ENCODE peak calls at places on chromosome 6, in nine cellular contexts. F is A549, C is hepatocyte, Z is fibroblast of lung, P is right lobe of liver, X is GM12864, B is tibial artery, U is HFF-Myc, W is astrocyte of the spinal cord. O is an unnamed sample.

GRCh38 chr6:139925894-139926641 is 551.6 kb upstream of the CITED2 start:
- DNase-seq in F (no peak), C (peak; percentile 68), Z (peak; percentile 94), P (no peak), X (no peak), B (peak; percentile 64), U (no peak), W (peak; percentile 90), O (peak; percentile 81)

GRCh38 chr6:127570739-127571389 is 6.1 kb upstream of the C6orf58 start:
- DNase-seq in F (no peak), C (no peak), Z (peak; percentile 6), P (no peak), X (no peak), B (no peak), U (no peak), W (no peak), O (no peak)

GRCh38 chr6:150302801-150303138 is 66.0 kb upstream of the IYD start:
- DNase-seq in F (no peak), C (no peak), Z (no peak), P (no peak), X (no peak), B (no peak), U (no peak), W (no peak), O (no peak)

GRCh38 chr6:105359419-105360366 is 43.2 kb downstream of the PREP start:
- DNase-seq in F (peak; percentile 7), C (peak; percentile 41), Z (peak; percentile 96), P (no peak), X (no peak), B (no peak), U (peak; percentile 29), W (peak; percentile 88), O (peak; percentile 79)

GRCh38 chr6:133548409-133548808 is 307.3 kb downstream of the EYA4 start:
- DNase-seq in F (no peak), C (peak; percentile 46), Z (peak; percentile 96), P (no peak), X (no peak), B (no peak), U (no peak), W (peak; percentile 84), O (peak; percentile 41)

GRCh38 chr6:73028893-73029450 is 196.3 kb downstream of the KHDC1L start:
- DNase-seq in F (no peak), C (no peak), Z (no peak), P (no peak), X (no peak), B (no peak), U (no peak), W (no peak), O (no peak)

GRCh38 chr6:77034161-77034560 is 429.1 kb downstream of the HTR1B start:
- DNase-seq in F (no peak), C (no peak), Z (peak; percentile 98), P (no peak), X (no peak), B (no peak), U (no peak), W (peak; percentile 97), O (peak; percentile 89)

GRCh38 chr6:56644366-56644765 is 1.7 kb upstream of the DST start:
- DNase-seq in F (no peak), C (no peak), Z (no peak), P (no peak), X (no peak), B (no peak), U (no peak), W (no peak), O (no peak)

GRCh38 chr6:30834643-30835042 is 49.7 kb upstream of the DDR1 start:
- DNase-seq in F (no peak), C (no peak), Z (no peak), P (no peak), X (no peak), B (no peak), U (no peak), W (no peak), O (no peak)

GRCh38 chr6:16200231-16200941 is 38.0 kb upstream of the GMPR start:
- DNase-seq in F (no peak), C (peak; percentile 45), Z (peak; percentile 27), P (no peak), X (no peak), B (no peak), U (no peak), W (peak; percentile 10), O (peak; percentile 19)

GRCh38 chr6:12602951-12603710 is 113.4 kb upstream of the PHACTR1 start:
- DNase-seq in F (peak; percentile 19), C (peak; percentile 70), Z (peak; percentile 73), P (no peak), X (no peak), B (peak; percentile 70), U (peak; percentile 37), W (peak; percentile 74), O (peak; percentile 61)

GRCh38 chr6:169640347-169640972 is 61.4 kb downstream of the WDR27 start:
- DNase-seq in F (no peak), C (no peak), Z (no peak), P (no peak), X (no peak), B (no peak), U (no peak), W (no peak), O (peak; percentile 53)

GRCh38 chr6:31379850-31380249 is 22.9 kb upstream of the HLA-B start:
- DNase-seq in F (no peak), C (no peak), Z (no peak), P (no peak), X (no peak), B (no peak), U (no peak), W (no peak), O (no peak)

GRCh38 chr6:125050663-125051318 is 88.6 kb downstream of the RNF217 start:
- DNase-seq in F (no peak), C (peak; percentile 3), Z (no peak), P (no peak), X (no peak), B (no peak), U (no peak), W (peak; percentile 14), O (peak; percentile 84)

DNA sequence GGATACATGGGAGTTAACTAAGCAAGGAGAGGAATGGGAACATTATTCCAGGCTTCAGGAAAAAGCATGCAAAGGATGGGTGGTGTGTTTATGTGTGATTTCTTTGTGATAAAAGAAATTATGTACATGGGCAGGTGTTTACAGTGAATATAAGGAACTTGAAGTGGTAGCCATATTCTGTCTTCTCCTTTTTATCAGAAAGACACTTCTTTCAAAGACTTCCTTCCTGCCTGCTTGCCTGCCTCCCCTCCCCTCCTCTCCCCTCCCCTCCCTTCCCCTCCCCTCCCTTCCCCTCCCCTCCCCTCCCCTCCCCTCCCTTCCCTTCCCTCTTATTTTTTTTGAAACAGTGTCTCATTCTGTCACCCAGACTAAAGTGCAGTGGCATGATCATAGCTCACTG is 14.4 kb downstream of the CYB5R4 start:
- DNase-seq in F (no peak), C (no peak), Z (no peak), P (no peak), X (no peak), B (no peak), U (no peak), W (no peak), O (no peak)
- H3K4me3 ChIP-seq in F (no peak overlapping the region), C (no peak overlapping the region), Z (no peak overlapping the region), P (no peak overlapping the region), X (no peak overlapping the region), B (no peak overlapping the region), U (no peak overlapping the region), W (no peak overlapping the region), O (no peak overlapping the region)

GRCh38 chr6:28135393-28135792 is 6.3 kb upstream of the ZKSCAN8 start:
- DNase-seq in F (no peak), C (no peak), Z (no peak), P (no peak), X (no peak), B (no peak), U (no peak), W (no peak), O (no peak)

GRCh38 chr6:28136585-28137457 is 4.9 kb upstream of the ZKSCAN8 start:
- DNase-seq in F (peak; percentile 65), C (peak; percentile 93), Z (peak; percentile 97), P (peak; percentile 89), X (peak; percentile 88), B (peak; percentile 93), U (peak; percentile 90), W (peak; percentile 96), O (peak; percentile 98)

GRCh38 chr6:28137458-28138020 is 4.1 kb upstream of the ZKSCAN8 start:
- DNase-seq in F (no peak), C (peak; percentile 25), Z (peak; percentile 29), P (no peak), X (no peak), B (no peak), U (no peak), W (no peak), O (no peak)

GRCh38 chr6:28134716-28135115 is 7.0 kb upstream of the ZKSCAN8 start:
- DNase-seq in F (no peak), C (no peak), Z (no peak), P (no peak), X (no peak), B (no peak), U (no peak), W (no peak), O (no peak)

GRCh38 chr6:28134015-28134414 is 7.7 kb upstream of the ZKSCAN8 start:
- DNase-seq in F (peak; percentile 8), C (peak; percentile 34), Z (peak; percentile 26), P (no peak), X (no peak), B (no peak), U (no peak), W (peak; percentile 35), O (peak; percentile 45)
- TF ChIP-seq CTCF in F (peak; percentile 45), C (peak; percentile 43), Z (peak; percentile 58), P (peak; percentile 45), X (peak; percentile 49), B (peak; percentile 13), U (peak; percentile 62), W (peak; percentile 56), O (peak; percentile 56)

GRCh38 chr6:112298021-112298745 is 43.8 kb upstream of the LAMA4 start:
- DNase-seq in F (peak; percentile 15), C (peak; percentile 52), Z (peak; percentile 92), P (no peak), X (no peak), B (no peak), U (peak; percentile 87), W (peak; percentile 97), O (peak; percentile 88)

GRCh38 chr6:112296122-112296521 is 41.8 kb upstream of the LAMA4 start:
- DNase-seq in F (peak; percentile 14), C (peak; percentile 16), Z (peak; percentile 54), P (no peak), X (no peak), B (no peak), U (no peak), W (peak; percentile 57), O (peak; percentile 51)

GRCh38 chr6:112296694-112297093 is 42.3 kb upstream of the LAMA4 start:
- DNase-seq in F (no peak), C (no peak), Z (no peak), P (no peak), X (no peak), B (no peak), U (no peak), W (no peak), O (no peak)

GRCh38 chr6:112300888-112301287 is 46.2 kb upstream of the RFPL4B start:
- DNase-seq in F (no peak), C (no peak), Z (no peak), P (no peak), X (no peak), B (no peak), U (no peak), W (no peak), O (no peak)

GRCh38 chr6:112298816-112299281 is 44.5 kb upstream of the LAMA4 start:
- DNase-seq in F (peak; percentile 15), C (no peak), Z (peak; percentile 95), P (no peak), X (no peak), B (no peak), U (peak; percentile 41), W (peak; percentile 95), O (peak; percentile 67)
- H3K4me3 ChIP-seq in F (no peak overlapping the region), C (no peak overlapping the region), Z (peak overlapping the region; percentile 4), P (no peak overlapping the region), X (no peak overlapping the region), B (no peak overlapping the region), U (no peak overlapping the region), W (no peak overlapping the region), O (no peak overlapping the region)

GRCh38 chr6:1893470-1894130 is 283.9 kb downstream of the FOXC1 start:
- DNase-seq in F (no peak), C (no peak), Z (no peak), P (no peak), X (no peak), B (no peak), U (no peak), W (no peak), O (no peak)
- TF ChIP-seq CTCF in F (peak; percentile 6), C (peak; percentile 6), Z (peak; percentile 34), P (no peak), X (no peak), B (peak; percentile 12), U (peak; percentile 62), W (peak; percentile 28), O (no peak)